ENCODE peak calls at places on chromosomes 16 and 17, in four cellular contexts. C is A172, T is GM23248, N is brain microvascular endothelial cell. Y is an unnamed sample.

GRCh38 chr17:50967795-50968194 is 101.6 kb upstream of the TOB1 start:
- DNase-seq in C (no peak), T (peak; percentile 33), N (no peak), Y (no peak)

GRCh38 chr17:17347234-17347955 is 44.2 kb downstream of the NT5M start:
- DNase-seq in C (no peak), T (no peak), N (no peak), Y (no peak)

GRCh38 chr16:63289834-63290460 is 1253.7 kb upstream of the CDH8 start:
- DNase-seq in C (peak; percentile 65), T (peak; percentile 38), N (no peak), Y (peak; percentile 13)

GRCh38 chr17:67562036-67562435 is 155.7 kb upstream of the NOL11 start:
- DNase-seq in C (no peak), T (no peak), N (no peak), Y (no peak)

GRCh38 chr17:67800495-67800928 is 24.8 kb upstream of the BPTF start:
- DNase-seq in C (peak; percentile 69), T (peak; percentile 87), N (peak; percentile 83), Y (peak; percentile 72)

GRCh38 chr16:3457434-3458252 is 14.2 kb downstream of the NAA60 start:
- DNase-seq in C (peak; percentile 78), T (peak; percentile 97), N (peak; percentile 60), Y (peak; percentile 95)

GRCh38 chr16:70476272-70477020 is 22.1 kb downstream of the FCSK start:
- DNase-seq in C (peak; percentile 86), T (peak; percentile 77), N (peak; percentile 55), Y (peak; percentile 95)

GRCh38 chr17:50330151-50330753 is 15.7 kb upstream of the XYLT2 start:
- DNase-seq in C (no peak), T (no peak), N (no peak), Y (no peak)

GRCh38 chr17:43832168-43832975 is 574 bp downstream of the MPP3 start:
- DNase-seq in C (peak; percentile 57), T (peak; percentile 91), N (peak; percentile 67), Y (peak; percentile 80)

GRCh38 chr16:9077001-9077809 is 14.2 kb upstream of the HAPSTR1 start:
- DNase-seq in C (peak; percentile 98), T (peak; percentile 88), N (peak; percentile 80), Y (peak; percentile 51)

GRCh38 chr17:16215002-16215272 is 397 bp downstream of the NCOR1 start:
- DNase-seq in C (no peak), T (peak; percentile 68), N (no peak), Y (peak; percentile 33)

GRCh38 chr16:10946308-10946707 is 1.9 kb downstream of the CLEC16A start:
- DNase-seq in C (no peak), T (no peak), N (no peak), Y (no peak)

GRCh38 chr16:85129846-85130706 is 17.8 kb upstream of the CIBAR2 start:
- DNase-seq in C (peak; percentile 23), T (peak; percentile 77), N (no peak), Y (no peak)

GRCh38 chr17:60305141-60305540 is 86.8 kb downstream of the USP32 start:
- DNase-seq in C (no peak), T (no peak), N (no peak), Y (no peak)

GRCh38 chr16:86089341-86089900 is 190.5 kb downstream of the IRF8 start:
- DNase-seq in C (no peak), T (no peak), N (no peak), Y (no peak)

GRCh38 chr16:5756969-5757368 is 659.4 kb upstream of the EEF2KMT start:
- DNase-seq in C (no peak), T (no peak), N (no peak), Y (no peak)

GRCh38 chr17:67431210-67432015 is 54.3 kb downstream of the PITPNC1 start:
- DNase-seq in C (peak; percentile 94), T (peak; percentile 91), N (peak; percentile 74), Y (peak; percentile 74)

GRCh38 chr16:7086842-7087616 is 245.6 kb upstream of the RBFOX1 start:
- DNase-seq in C (no peak), T (no peak), N (no peak), Y (peak; percentile 2)

Y was measured in H54.